ENCODE peak calls at places on chromosome 3, in four cellular contexts. One of them, this sample, is unnamed.

GRCh38 chr3:134134240-134134639 is 104.5 kb upstream of the SLCO2A1 start:
- DNase-seq in HL-60: no peak
- DNase-seq in K562: no peak
- DNase-seq in GM12878: no peak
- DNase-seq in this sample: no peak

GRCh38 chr3:8460815-8461482 is 40.7 kb upstream of the LMCD1 start:
- DNase-seq in GM12878: no peak
- DNase-seq in K562: no peak
- DNase-seq in HL-60: no peak
- DNase-seq in this sample: no peak

GRCh38 chr3:110810356-110810755 is 261.3 kb upstream of the NECTIN3 start:
- DNase-seq in HL-60: no peak
- DNase-seq in GM12878: no peak
- DNase-seq in K562: no peak
- DNase-seq in this sample: no peak

GRCh38 chr3:45795882-45796765 is at the start of gene SLC6A20:
- DNase-seq in HL-60: no peak
- DNase-seq in K562: no peak
- DNase-seq in GM12878: no peak
- DNase-seq in this sample: no peak

GRCh38 chr3:25618043-25618442 is 46.7 kb downstream of the TOP2B start:
- DNase-seq in GM12878: no peak
- DNase-seq in K562: no peak
- DNase-seq in HL-60: no peak
- DNase-seq in this sample: no peak

GRCh38 chr3:194354315-194354714 is 3.2 kb upstream of the CPN2 start:
- DNase-seq in HL-60: no peak
- DNase-seq in GM12878: no peak
- DNase-seq in K562: no peak
- DNase-seq in this sample: no peak

GRCh38 chr3:12959395-12959794 is 113.8 kb downstream of the IQSEC1 start:
- DNase-seq in K562: no peak
- DNase-seq in GM12878: no peak
- DNase-seq in HL-60: no peak
- DNase-seq in this sample: no peak

GRCh38 chr3:23073721-23074300 is 129.3 kb upstream of the UBE2E2 start:
- DNase-seq in HL-60: no peak
- DNase-seq in K562: no peak
- DNase-seq in GM12878: no peak
- DNase-seq in this sample: no peak

GRCh38 chr3:42680256-42680655 is 5.1 kb upstream of the KLHL40 start:
- DNase-seq in GM12878: no peak
- DNase-seq in HL-60: no peak
- DNase-seq in K562: no peak
- DNase-seq in this sample: no peak

GRCh38 chr3:191455257-191455952 is 5.6 kb upstream of the PYDC2 start:
- DNase-seq in K562: no peak
- DNase-seq in HL-60: no peak
- DNase-seq in GM12878: peak
- DNase-seq in this sample: no peak

GRCh38 chr3:42533161-42533897 is 30.9 kb downstream of the VIPR1 start:
- DNase-seq in K562: no peak
- DNase-seq in HL-60: no peak
- DNase-seq in GM12878: no peak
- DNase-seq in this sample: no peak

GRCh38 chr3:63960048-63960711 is 48.0 kb upstream of the SCAANT1 start:
- DNase-seq in HL-60: no peak
- DNase-seq in K562: peak
- DNase-seq in GM12878: no peak
- DNase-seq in this sample: no peak

GRCh38 chr3:156299569-156299968 is 179.2 kb downstream of the KCNAB1 start:
- DNase-seq in HL-60: no peak
- DNase-seq in K562: no peak
- DNase-seq in GM12878: no peak
- DNase-seq in this sample: no peak

GRCh38 chr3:184354121-184354728 is 7.2 kb downstream of the CLCN2 start:
- DNase-seq in K562: peak
- DNase-seq in HL-60: no peak
- DNase-seq in GM12878: no peak
- DNase-seq in this sample: peak

GRCh38 chr3:174199696-174200095 is 659.4 kb upstream of the NAALADL2 start:
- DNase-seq in GM12878: no peak
- DNase-seq in HL-60: no peak
- DNase-seq in K562: no peak
- DNase-seq in this sample: no peak

GRCh38 chr3:187112934-187113793 is 26.1 kb downstream of the RPL39L start:
- DNase-seq in HL-60: no peak
- DNase-seq in GM12878: no peak
- DNase-seq in K562: no peak
- DNase-seq in this sample: no peak

GRCh38 chr3:189903562-189904250 is 217.0 kb downstream of the P3H2 start:
- DNase-seq in K562: no peak
- DNase-seq in GM12878: no peak
- DNase-seq in HL-60: no peak
- DNase-seq in this sample: no peak

DNA sequence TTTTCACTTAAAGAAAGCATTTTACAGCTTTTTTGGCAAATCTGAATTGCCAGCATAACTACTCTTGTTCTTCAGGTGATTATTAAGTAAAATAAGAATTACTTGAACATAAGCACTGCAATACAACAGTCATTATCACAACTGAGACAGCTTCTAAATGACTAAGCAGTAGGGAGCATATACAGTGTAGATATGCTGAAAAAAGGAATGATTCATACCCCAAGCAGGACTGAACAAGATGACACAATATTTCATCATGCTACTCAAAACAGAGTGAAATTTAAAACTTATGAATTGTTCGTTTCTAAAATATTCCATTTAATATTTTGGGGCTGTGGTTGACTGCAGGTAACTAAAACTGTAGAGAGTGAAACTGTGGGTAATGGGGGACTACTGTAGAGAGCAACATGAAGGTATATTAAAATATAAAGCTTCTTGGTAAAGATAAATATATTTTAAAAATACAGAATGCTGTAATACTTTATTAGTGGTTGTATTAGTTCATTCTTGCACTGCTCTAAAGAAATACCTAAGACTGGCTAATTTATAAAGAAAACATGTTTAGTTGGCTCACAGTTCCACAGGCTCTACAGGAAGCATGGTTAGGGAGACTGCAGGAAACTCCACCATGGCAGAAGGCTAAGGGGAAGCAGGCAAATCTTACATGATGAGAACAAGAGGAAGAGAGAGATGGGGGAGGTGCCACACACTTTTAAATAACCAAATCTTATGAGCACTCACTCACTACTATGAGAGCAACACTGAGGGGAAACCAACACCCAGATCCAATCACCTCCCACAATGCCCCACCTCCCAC is 84.8 kb downstream of the DCLK3 start:
- DNase-seq in HL-60: peak
- DNase-seq in K562: no peak
- DNase-seq in GM12878: no peak
- DNase-seq in this sample: no peak
- TF ChIP-seq SPI1 in HL-60: no peak
- TF ChIP-seq SPI1 in K562: no peak
- TF ChIP-seq SPI1 in GM12878: no peak
- TF ChIP-seq SPI1 in this sample: no peak

DNA sequence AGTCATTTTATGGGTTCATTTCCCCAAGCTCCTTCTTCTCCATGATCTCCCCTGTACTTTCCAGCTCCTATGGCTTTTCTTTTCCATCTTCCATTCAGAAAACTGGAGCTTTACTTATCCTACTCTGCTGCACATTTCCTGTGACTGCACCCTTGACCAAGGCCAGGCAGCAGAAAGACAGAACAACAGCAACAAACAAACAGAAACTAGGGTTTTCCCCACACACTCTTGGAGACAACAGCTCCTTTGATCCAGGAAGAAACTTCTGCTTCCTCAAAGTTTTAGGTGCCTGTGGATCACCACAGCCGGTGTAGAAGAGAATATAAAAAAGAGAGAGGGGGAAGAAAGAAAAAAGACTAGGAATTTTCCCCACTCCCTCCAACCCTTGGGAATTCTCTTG is 342.3 kb upstream of the CFAP20DC start:
- DNase-seq in K562: no peak
- DNase-seq in HL-60: no peak
- DNase-seq in GM12878: no peak
- DNase-seq in this sample: no peak
- TF ChIP-seq SPI1 in K562: no peak
- TF ChIP-seq SPI1 in HL-60: no peak
- TF ChIP-seq SPI1 in GM12878: no peak
- TF ChIP-seq SPI1 in this sample: no peak

GRCh38 chr3:165202995-165203394 is 6.8 kb upstream of the SLITRK3 start:
- DNase-seq in GM12878: no peak
- DNase-seq in K562: no peak
- DNase-seq in HL-60: no peak
- DNase-seq in this sample: no peak

GRCh38 chr3:165204445-165204844 is 8.3 kb upstream of the SLITRK3 start:
- DNase-seq in GM12878: no peak
- DNase-seq in K562: no peak
- DNase-seq in HL-60: no peak
- DNase-seq in this sample: no peak

GRCh38 chr3:165210727-165211126 is 14.5 kb upstream of the SLITRK3 start:
- DNase-seq in HL-60: no peak
- DNase-seq in K562: no peak
- DNase-seq in GM12878: no peak
- DNase-seq in this sample: no peak

GRCh38 chr3:165210132-165210531 is 13.9 kb upstream of the SLITRK3 start:
- DNase-seq in K562: no peak
- DNase-seq in HL-60: no peak
- DNase-seq in GM12878: no peak
- DNase-seq in this sample: no peak

GRCh38 chr3:165206454-165207266 is 10.5 kb upstream of the SLITRK3 start:
- DNase-seq in HL-60: peak
- DNase-seq in GM12878: no peak
- DNase-seq in K562: no peak
- DNase-seq in this sample: no peak
- TF ChIP-seq SPI1 in HL-60: no peak
- TF ChIP-seq SPI1 in GM12878: no peak
- TF ChIP-seq SPI1 in K562: no peak
- TF ChIP-seq SPI1 in this sample: no peak

GRCh38 chr3:58868101-58868779 is 181.6 kb downstream of the CFAP20DC start:
- DNase-seq in GM12878: no peak
- DNase-seq in K562: no peak
- DNase-seq in HL-60: no peak
- DNase-seq in this sample: no peak
- TF ChIP-seq SPI1 in GM12878: peak
- TF ChIP-seq SPI1 in K562: peak
- TF ChIP-seq SPI1 in HL-60: peak
- TF ChIP-seq SPI1 in this sample: peak

GRCh38 chr3:178705925-178706324 is 169.7 kb downstream of the KCNMB2 start:
- DNase-seq in HL-60: no peak
- DNase-seq in K562: no peak
- DNase-seq in GM12878: no peak
- DNase-seq in this sample: no peak
- TF ChIP-seq SPI1 in HL-60: no peak
- TF ChIP-seq SPI1 in K562: no peak
- TF ChIP-seq SPI1 in GM12878: no peak
- TF ChIP-seq SPI1 in this sample: no peak

GRCh38 chr3:98021821-98022220 is 13.3 kb downstream of the GABRR3 start:
- DNase-seq in K562: no peak
- DNase-seq in GM12878: no peak
- DNase-seq in HL-60: no peak
- DNase-seq in this sample: no peak
- TF ChIP-seq SPI1 in K562: no peak
- TF ChIP-seq SPI1 in GM12878: no peak
- TF ChIP-seq SPI1 in HL-60: no peak
- TF ChIP-seq SPI1 in this sample: no peak

DNA sequence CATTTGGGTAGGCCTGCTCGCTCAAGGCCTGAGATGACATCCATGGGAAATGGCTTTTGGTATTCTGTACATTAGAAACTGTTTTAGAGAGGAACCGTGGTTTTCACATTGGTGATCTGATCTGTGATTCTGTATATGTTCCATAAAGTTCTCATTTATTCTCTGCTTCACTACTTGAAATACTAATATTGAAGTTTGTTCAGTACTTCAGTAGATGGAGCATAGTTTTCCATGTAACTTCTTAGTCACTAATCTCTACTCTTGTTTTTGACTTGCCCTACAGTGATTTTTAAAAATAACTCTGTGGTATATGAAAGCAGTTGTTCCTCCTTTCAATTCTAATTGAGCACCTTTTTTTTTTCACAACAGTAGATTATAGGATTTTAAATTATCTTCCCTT is 66.5 kb downstream of the MBNL1 start:
- DNase-seq in K562: no peak
- DNase-seq in HL-60: no peak
- DNase-seq in GM12878: no peak
- DNase-seq in this sample: no peak
- TF ChIP-seq SPI1 in K562: no peak
- TF ChIP-seq SPI1 in HL-60: no peak
- TF ChIP-seq SPI1 in GM12878: no peak
- TF ChIP-seq SPI1 in this sample: no peak

GRCh38 chr3:52843881-52844280 is 9.1 kb upstream of the MUSTN1 start:
- DNase-seq in GM12878: no peak
- DNase-seq in HL-60: no peak
- DNase-seq in K562: no peak
- DNase-seq in this sample: no peak

GRCh38 chr3:52846427-52846983 is 11.7 kb upstream of the MUSTN1 start:
- DNase-seq in HL-60: no peak
- DNase-seq in GM12878: no peak
- DNase-seq in K562: no peak
- DNase-seq in this sample: no peak

GRCh38 chr3:52844290-52844985 is 9.6 kb upstream of the MUSTN1 start:
- DNase-seq in HL-60: no peak
- DNase-seq in GM12878: no peak
- DNase-seq in K562: no peak
- DNase-seq in this sample: no peak

GRCh38 chr3:52845691-52846426 is 11.0 kb upstream of the MUSTN1 start:
- DNase-seq in K562: peak
- DNase-seq in HL-60: no peak
- DNase-seq in GM12878: no peak
- DNase-seq in this sample: no peak

GRCh38 chr3:52845157-52845556 is 10.3 kb upstream of the MUSTN1 start:
- DNase-seq in GM12878: no peak
- DNase-seq in HL-60: no peak
- DNase-seq in K562: no peak
- DNase-seq in this sample: no peak
- TF ChIP-seq SPI1 in GM12878: no peak
- TF ChIP-seq SPI1 in HL-60: no peak
- TF ChIP-seq SPI1 in K562: no peak
- TF ChIP-seq SPI1 in this sample: no peak

This sample was measured in GM12891.